ENCODE peak calls at places on chromosomes 4 and X, in eight cellular contexts. One of them, this sample, is unnamed.

GRCh38 chr4:171812377-171813194 is 618 bp upstream of the GALNTL6 start:
- DNase-seq in stimulated activated CD4-positive, alpha-beta T cell treated with anti-CD3 and anti-CD28 coated beads, Interleukin-1b, Interleukin-23, amount 100 ng/mL, for 48 hours: no peak
- DNase-seq in glomerular endothelial cell: no peak
- DNase-seq in substantia nigra: no peak
- DNase-seq in stomach: no peak
- DNase-seq in NCI-H1694 treated with DMSO at 0.1 percent for 48 hours: no peak
- DNase-seq in COLO829: no peak
- DNase-seq in HT1080: no peak
- DNase-seq in this sample: no peak

GRCh38 chr4:27888523-27888922 is 1027.9 kb downstream of the STIM2 start:
- DNase-seq in stomach: no peak
- DNase-seq in HT1080: no peak
- DNase-seq in COLO829: no peak
- DNase-seq in substantia nigra: no peak
- DNase-seq in NCI-H1694 treated with DMSO at 0.1 percent for 48 hours: no peak
- DNase-seq in stimulated activated CD4-positive, alpha-beta T cell treated with anti-CD3 and anti-CD28 coated beads, Interleukin-1b, Interleukin-23, amount 100 ng/mL, for 48 hours: no peak
- DNase-seq in glomerular endothelial cell: no peak
- DNase-seq in this sample: no peak

GRCh38 chrX:41923925-41924693 is 755 bp upstream of the CASK start:
- DNase-seq in substantia nigra: peak; percentile 15
- DNase-seq in stimulated activated CD4-positive, alpha-beta T cell treated with anti-CD3 and anti-CD28 coated beads, Interleukin-1b, Interleukin-23, amount 100 ng/mL, for 48 hours: no peak
- DNase-seq in NCI-H1694 treated with DMSO at 0.1 percent for 48 hours: peak; percentile 47
- DNase-seq in stomach: peak; percentile 49
- DNase-seq in glomerular endothelial cell: no peak
- DNase-seq in HT1080: peak; percentile 23
- DNase-seq in COLO829: no peak
- DNase-seq in this sample: no peak

GRCh38 chrX:21840199-21840557 is 761 bp downstream of the MBTPS2 start:
- DNase-seq in HT1080: peak; percentile 1
- DNase-seq in substantia nigra: no peak
- DNase-seq in stomach: no peak
- DNase-seq in NCI-H1694 treated with DMSO at 0.1 percent for 48 hours: no peak
- DNase-seq in COLO829: no peak
- DNase-seq in stimulated activated CD4-positive, alpha-beta T cell treated with anti-CD3 and anti-CD28 coated beads, Interleukin-1b, Interleukin-23, amount 100 ng/mL, for 48 hours: peak; percentile 23
- DNase-seq in glomerular endothelial cell: no peak
- DNase-seq in this sample: no peak

GRCh38 chr4:188275686-188276085 is 136.4 kb downstream of the TRIML1 start:
- DNase-seq in NCI-H1694 treated with DMSO at 0.1 percent for 48 hours: no peak
- DNase-seq in substantia nigra: no peak
- DNase-seq in COLO829: no peak
- DNase-seq in glomerular endothelial cell: no peak
- DNase-seq in stimulated activated CD4-positive, alpha-beta T cell treated with anti-CD3 and anti-CD28 coated beads, Interleukin-1b, Interleukin-23, amount 100 ng/mL, for 48 hours: no peak
- DNase-seq in HT1080: peak; percentile 41
- DNase-seq in stomach: no peak
- DNase-seq in this sample: no peak

GRCh38 chrX:70720721-70721120 is 187.8 kb downstream of the TEX11 start:
- DNase-seq in NCI-H1694 treated with DMSO at 0.1 percent for 48 hours: no peak
- DNase-seq in glomerular endothelial cell: no peak
- DNase-seq in stomach: no peak
- DNase-seq in HT1080: peak; percentile 0
- DNase-seq in stimulated activated CD4-positive, alpha-beta T cell treated with anti-CD3 and anti-CD28 coated beads, Interleukin-1b, Interleukin-23, amount 100 ng/mL, for 48 hours: no peak
- DNase-seq in COLO829: no peak
- DNase-seq in substantia nigra: no peak
- DNase-seq in this sample: no peak

GRCh38 chr4:3266076-3266475 is 17.1 kb downstream of the MSANTD1 start:
- DNase-seq in NCI-H1694 treated with DMSO at 0.1 percent for 48 hours: no peak
- DNase-seq in COLO829: no peak
- DNase-seq in stomach: peak; percentile 23
- DNase-seq in glomerular endothelial cell: no peak
- DNase-seq in stimulated activated CD4-positive, alpha-beta T cell treated with anti-CD3 and anti-CD28 coated beads, Interleukin-1b, Interleukin-23, amount 100 ng/mL, for 48 hours: no peak
- DNase-seq in substantia nigra: no peak
- DNase-seq in HT1080: no peak
- DNase-seq in this sample: no peak

GRCh38 chr4:56388311-56388710 is 1.0 kb upstream of the AASDH start:
- DNase-seq in stomach: no peak
- DNase-seq in HT1080: peak; percentile 14
- DNase-seq in glomerular endothelial cell: no peak
- DNase-seq in NCI-H1694 treated with DMSO at 0.1 percent for 48 hours: no peak
- DNase-seq in COLO829: no peak
- DNase-seq in stimulated activated CD4-positive, alpha-beta T cell treated with anti-CD3 and anti-CD28 coated beads, Interleukin-1b, Interleukin-23, amount 100 ng/mL, for 48 hours: no peak
- DNase-seq in substantia nigra: no peak
- DNase-seq in this sample: no peak

GRCh38 chr4:73978886-73979285 is 2.9 kb downstream of the PF4 start:
- DNase-seq in HT1080: peak; percentile 66
- DNase-seq in stomach: no peak
- DNase-seq in glomerular endothelial cell: no peak
- DNase-seq in stimulated activated CD4-positive, alpha-beta T cell treated with anti-CD3 and anti-CD28 coated beads, Interleukin-1b, Interleukin-23, amount 100 ng/mL, for 48 hours: no peak
- DNase-seq in substantia nigra: no peak
- DNase-seq in NCI-H1694 treated with DMSO at 0.1 percent for 48 hours: no peak
- DNase-seq in COLO829: peak; percentile 38
- DNase-seq in this sample: no peak

GRCh38 chr4:82864336-82865001 is 26.5 kb downstream of the SEC31A start:
- DNase-seq in substantia nigra: no peak
- DNase-seq in stimulated activated CD4-positive, alpha-beta T cell treated with anti-CD3 and anti-CD28 coated beads, Interleukin-1b, Interleukin-23, amount 100 ng/mL, for 48 hours: peak; percentile 4
- DNase-seq in stomach: no peak
- DNase-seq in COLO829: no peak
- DNase-seq in NCI-H1694 treated with DMSO at 0.1 percent for 48 hours: no peak
- DNase-seq in HT1080: no peak
- DNase-seq in glomerular endothelial cell: no peak
- DNase-seq in this sample: no peak

GRCh38 chr4:3041192-3042142 is 32.9 kb downstream of the HTT-AS start:
- DNase-seq in stomach: peak; percentile 35
- DNase-seq in glomerular endothelial cell: no peak
- DNase-seq in stimulated activated CD4-positive, alpha-beta T cell treated with anti-CD3 and anti-CD28 coated beads, Interleukin-1b, Interleukin-23, amount 100 ng/mL, for 48 hours: peak; percentile 52
- DNase-seq in substantia nigra: peak; percentile 28
- DNase-seq in NCI-H1694 treated with DMSO at 0.1 percent for 48 hours: no peak
- DNase-seq in HT1080: peak; percentile 60
- DNase-seq in COLO829: no peak
- DNase-seq in this sample: no peak

GRCh38 chr4:3215256-3215655 is 33.7 kb upstream of the MSANTD1 start:
- DNase-seq in substantia nigra: no peak
- DNase-seq in HT1080: no peak
- DNase-seq in COLO829: no peak
- DNase-seq in stimulated activated CD4-positive, alpha-beta T cell treated with anti-CD3 and anti-CD28 coated beads, Interleukin-1b, Interleukin-23, amount 100 ng/mL, for 48 hours: no peak
- DNase-seq in glomerular endothelial cell: no peak
- DNase-seq in stomach: no peak
- DNase-seq in NCI-H1694 treated with DMSO at 0.1 percent for 48 hours: no peak
- DNase-seq in this sample: no peak

GRCh38 chrX:68945603-68946228 is 116.9 kb downstream of the EFNB1 start:
- DNase-seq in glomerular endothelial cell: no peak
- DNase-seq in HT1080: peak; percentile 75
- DNase-seq in stimulated activated CD4-positive, alpha-beta T cell treated with anti-CD3 and anti-CD28 coated beads, Interleukin-1b, Interleukin-23, amount 100 ng/mL, for 48 hours: no peak
- DNase-seq in stomach: no peak
- DNase-seq in NCI-H1694 treated with DMSO at 0.1 percent for 48 hours: no peak
- DNase-seq in COLO829: no peak
- DNase-seq in substantia nigra: no peak
- DNase-seq in this sample: no peak

GRCh38 chrX:19272452-19272851 is 71.3 kb upstream of the PDHA1 start:
- DNase-seq in stomach: no peak
- DNase-seq in COLO829: no peak
- DNase-seq in NCI-H1694 treated with DMSO at 0.1 percent for 48 hours: no peak
- DNase-seq in glomerular endothelial cell: no peak
- DNase-seq in stimulated activated CD4-positive, alpha-beta T cell treated with anti-CD3 and anti-CD28 coated beads, Interleukin-1b, Interleukin-23, amount 100 ng/mL, for 48 hours: no peak
- DNase-seq in substantia nigra: no peak
- DNase-seq in HT1080: peak; percentile 5
- DNase-seq in this sample: no peak

GRCh38 chr4:152265149-152265621 is 270.7 kb downstream of the FBXW7 start:
- DNase-seq in HT1080: peak; percentile 82
- DNase-seq in glomerular endothelial cell: no peak
- DNase-seq in COLO829: peak; percentile 81
- DNase-seq in stimulated activated CD4-positive, alpha-beta T cell treated with anti-CD3 and anti-CD28 coated beads, Interleukin-1b, Interleukin-23, amount 100 ng/mL, for 48 hours: no peak
- DNase-seq in NCI-H1694 treated with DMSO at 0.1 percent for 48 hours: no peak
- DNase-seq in substantia nigra: no peak
- DNase-seq in stomach: peak; percentile 39
- DNase-seq in this sample: peak; percentile 35

GRCh38 chr4:176002007-176002623 is 63.5 kb upstream of the WDR17 start:
- DNase-seq in glomerular endothelial cell: no peak
- DNase-seq in stomach: peak; percentile 35
- DNase-seq in COLO829: no peak
- DNase-seq in substantia nigra: peak; percentile 53
- DNase-seq in HT1080: peak; percentile 34
- DNase-seq in stimulated activated CD4-positive, alpha-beta T cell treated with anti-CD3 and anti-CD28 coated beads, Interleukin-1b, Interleukin-23, amount 100 ng/mL, for 48 hours: no peak
- DNase-seq in NCI-H1694 treated with DMSO at 0.1 percent for 48 hours: no peak
- DNase-seq in this sample: no peak

GRCh38 chrX:65644621-65645287 is 22.7 kb upstream of the MSN start:
- DNase-seq in stomach: peak; percentile 71
- DNase-seq in HT1080: peak; percentile 86
- DNase-seq in glomerular endothelial cell: no peak
- DNase-seq in COLO829: peak; percentile 57
- DNase-seq in NCI-H1694 treated with DMSO at 0.1 percent for 48 hours: no peak
- DNase-seq in substantia nigra: peak; percentile 27
- DNase-seq in stimulated activated CD4-positive, alpha-beta T cell treated with anti-CD3 and anti-CD28 coated beads, Interleukin-1b, Interleukin-23, amount 100 ng/mL, for 48 hours: peak; percentile 11
- DNase-seq in this sample: peak; percentile 58

GRCh38 chr4:37648084-37648817 is 37.9 kb downstream of the RELL1 start:
- DNase-seq in stomach: peak; percentile 77
- DNase-seq in substantia nigra: no peak
- DNase-seq in glomerular endothelial cell: peak; percentile 81
- DNase-seq in NCI-H1694 treated with DMSO at 0.1 percent for 48 hours: no peak
- DNase-seq in COLO829: peak; percentile 66
- DNase-seq in HT1080: peak; percentile 91
- DNase-seq in stimulated activated CD4-positive, alpha-beta T cell treated with anti-CD3 and anti-CD28 coated beads, Interleukin-1b, Interleukin-23, amount 100 ng/mL, for 48 hours: no peak
- DNase-seq in this sample: peak; percentile 86

GRCh38 chr4:169079942-169080827 is 70.1 kb upstream of the CBR4 start:
- DNase-seq in NCI-H1694 treated with DMSO at 0.1 percent for 48 hours: no peak
- DNase-seq in HT1080: peak; percentile 84
- DNase-seq in substantia nigra: no peak
- DNase-seq in COLO829: peak; percentile 16
- DNase-seq in glomerular endothelial cell: no peak
- DNase-seq in stomach: peak; percentile 55
- DNase-seq in stimulated activated CD4-positive, alpha-beta T cell treated with anti-CD3 and anti-CD28 coated beads, Interleukin-1b, Interleukin-23, amount 100 ng/mL, for 48 hours: peak; percentile 14
- DNase-seq in this sample: no peak

GRCh38 chrX:1392376-1393130 is 640 bp upstream of the SLC25A6 start:
- DNase-seq in NCI-H1694 treated with DMSO at 0.1 percent for 48 hours: no peak
- DNase-seq in HT1080: peak; percentile 67
- DNase-seq in stomach: peak; percentile 65
- DNase-seq in substantia nigra: no peak
- DNase-seq in glomerular endothelial cell: no peak
- DNase-seq in stimulated activated CD4-positive, alpha-beta T cell treated with anti-CD3 and anti-CD28 coated beads, Interleukin-1b, Interleukin-23, amount 100 ng/mL, for 48 hours: peak; percentile 59
- DNase-seq in COLO829: peak; percentile 18
- DNase-seq in this sample: peak; percentile 33

GRCh38 chrX:136708348-136708747 is 60.4 kb downstream of the CD40LG start:
- DNase-seq in NCI-H1694 treated with DMSO at 0.1 percent for 48 hours: peak; percentile 14
- DNase-seq in COLO829: no peak
- DNase-seq in HT1080: no peak
- DNase-seq in stimulated activated CD4-positive, alpha-beta T cell treated with anti-CD3 and anti-CD28 coated beads, Interleukin-1b, Interleukin-23, amount 100 ng/mL, for 48 hours: no peak
- DNase-seq in stomach: no peak
- DNase-seq in glomerular endothelial cell: no peak
- DNase-seq in substantia nigra: no peak
- DNase-seq in this sample: no peak

GRCh38 chr4:72448231-72448630 is 120.8 kb downstream of the ADAMTS3 start:
- DNase-seq in stimulated activated CD4-positive, alpha-beta T cell treated with anti-CD3 and anti-CD28 coated beads, Interleukin-1b, Interleukin-23, amount 100 ng/mL, for 48 hours: no peak
- DNase-seq in COLO829: no peak
- DNase-seq in stomach: no peak
- DNase-seq in substantia nigra: no peak
- DNase-seq in HT1080: no peak
- DNase-seq in NCI-H1694 treated with DMSO at 0.1 percent for 48 hours: no peak
- DNase-seq in glomerular endothelial cell: no peak
- DNase-seq in this sample: no peak

GRCh38 chr4:2354760-2355159 is 63.7 kb downstream of the ZFYVE28 start:
- DNase-seq in glomerular endothelial cell: no peak
- DNase-seq in COLO829: no peak
- DNase-seq in NCI-H1694 treated with DMSO at 0.1 percent for 48 hours: no peak
- DNase-seq in substantia nigra: no peak
- DNase-seq in stimulated activated CD4-positive, alpha-beta T cell treated with anti-CD3 and anti-CD28 coated beads, Interleukin-1b, Interleukin-23, amount 100 ng/mL, for 48 hours: no peak
- DNase-seq in HT1080: no peak
- DNase-seq in stomach: no peak
- DNase-seq in this sample: no peak

GRCh38 chrX:150310417-150310816 is 52.7 kb upstream of the MAMLD1 start:
- DNase-seq in COLO829: no peak
- DNase-seq in glomerular endothelial cell: no peak
- DNase-seq in stomach: no peak
- DNase-seq in NCI-H1694 treated with DMSO at 0.1 percent for 48 hours: no peak
- DNase-seq in stimulated activated CD4-positive, alpha-beta T cell treated with anti-CD3 and anti-CD28 coated beads, Interleukin-1b, Interleukin-23, amount 100 ng/mL, for 48 hours: no peak
- DNase-seq in substantia nigra: no peak
- DNase-seq in HT1080: no peak
- DNase-seq in this sample: no peak

GRCh38 chr4:73422458-73422752 is 13.6 kb upstream of the AFP start:
- DNase-seq in COLO829: no peak
- DNase-seq in glomerular endothelial cell: no peak
- DNase-seq in substantia nigra: no peak
- DNase-seq in NCI-H1694 treated with DMSO at 0.1 percent for 48 hours: no peak
- DNase-seq in stomach: no peak
- DNase-seq in HT1080: no peak
- DNase-seq in stimulated activated CD4-positive, alpha-beta T cell treated with anti-CD3 and anti-CD28 coated beads, Interleukin-1b, Interleukin-23, amount 100 ng/mL, for 48 hours: no peak
- DNase-seq in this sample: no peak

GRCh38 chrX:149962859-149963757 is 24.8 kb upstream of the EOLA2 start:
- DNase-seq in stomach: peak; percentile 58
- DNase-seq in glomerular endothelial cell: no peak
- DNase-seq in COLO829: peak; percentile 53
- DNase-seq in NCI-H1694 treated with DMSO at 0.1 percent for 48 hours: peak; percentile 45
- DNase-seq in HT1080: peak; percentile 50
- DNase-seq in substantia nigra: peak; percentile 9
- DNase-seq in stimulated activated CD4-positive, alpha-beta T cell treated with anti-CD3 and anti-CD28 coated beads, Interleukin-1b, Interleukin-23, amount 100 ng/mL, for 48 hours: peak; percentile 5
- DNase-seq in this sample: peak; percentile 15

GRCh38 chrX:110116066-110116465 is 113.2 kb downstream of the TMEM164 start:
- DNase-seq in glomerular endothelial cell: no peak
- DNase-seq in stomach: no peak
- DNase-seq in NCI-H1694 treated with DMSO at 0.1 percent for 48 hours: no peak
- DNase-seq in stimulated activated CD4-positive, alpha-beta T cell treated with anti-CD3 and anti-CD28 coated beads, Interleukin-1b, Interleukin-23, amount 100 ng/mL, for 48 hours: no peak
- DNase-seq in substantia nigra: no peak
- DNase-seq in COLO829: no peak
- DNase-seq in HT1080: no peak
- DNase-seq in this sample: no peak